ENCODE peak calls at places on chromosomes 16 and 17, in ten cellular contexts. One of them, this sample, is unnamed.

GRCh38 chr17:57445051-57445450 is 188.7 kb downstream of the MSI2 start:
- DNase-seq in GF-D8: no peak
- DNase-seq in T-helper 2 cell: no peak
- DNase-seq in brain microvascular endothelial cell: no peak
- DNase-seq in kidney epithelial cell: no peak
- DNase-seq in GM23338: no peak
- DNase-seq in left lung: no peak
- DNase-seq in GM13976: no peak
- DNase-seq in central memory CD4-positive, alpha-beta T cell: no peak
- DNase-seq in HEK293T: no peak
- DNase-seq in this sample: no peak

GRCh38 chr16:27195941-27196595 is 7.3 kb upstream of the KDM8 start:
- DNase-seq in GF-D8: no peak
- DNase-seq in T-helper 2 cell: peak
- DNase-seq in brain microvascular endothelial cell: no peak
- DNase-seq in kidney epithelial cell: no peak
- DNase-seq in GM23338: no peak
- DNase-seq in left lung: no peak
- DNase-seq in GM13976: no peak
- DNase-seq in central memory CD4-positive, alpha-beta T cell: peak
- DNase-seq in HEK293T: no peak
- DNase-seq in this sample: peak

GRCh38 chr16:54140057-54140787 is 146.4 kb downstream of the IRX3 start:
- DNase-seq in GF-D8: no peak
- DNase-seq in T-helper 2 cell: no peak
- DNase-seq in brain microvascular endothelial cell: peak
- DNase-seq in kidney epithelial cell: no peak
- DNase-seq in GM23338: no peak
- DNase-seq in left lung: no peak
- DNase-seq in GM13976: no peak
- DNase-seq in central memory CD4-positive, alpha-beta T cell: no peak
- DNase-seq in HEK293T: no peak
- DNase-seq in this sample: no peak

GRCh38 chr17:56982312-56982711 is 4.4 kb downstream of the SCPEP1 start:
- DNase-seq in GF-D8: no peak
- DNase-seq in T-helper 2 cell: no peak
- DNase-seq in brain microvascular endothelial cell: no peak
- DNase-seq in kidney epithelial cell: no peak
- DNase-seq in GM23338: no peak
- DNase-seq in left lung: no peak
- DNase-seq in GM13976: no peak
- DNase-seq in central memory CD4-positive, alpha-beta T cell: no peak
- DNase-seq in HEK293T: no peak
- DNase-seq in this sample: no peak

GRCh38 chr16:77794586-77794985 is 6.2 kb downstream of the VAT1L start:
- DNase-seq in GF-D8: no peak
- DNase-seq in T-helper 2 cell: no peak
- DNase-seq in brain microvascular endothelial cell: peak
- DNase-seq in kidney epithelial cell: peak
- DNase-seq in GM23338: no peak
- DNase-seq in left lung: no peak
- DNase-seq in GM13976: no peak
- DNase-seq in central memory CD4-positive, alpha-beta T cell: no peak
- DNase-seq in HEK293T: no peak
- DNase-seq in this sample: no peak

GRCh38 chr17:17141860-17142552 is 64.1 kb downstream of the PLD6 start:
- DNase-seq in GF-D8: no peak
- DNase-seq in T-helper 2 cell: no peak
- DNase-seq in brain microvascular endothelial cell: peak
- DNase-seq in kidney epithelial cell: no peak
- DNase-seq in GM23338: peak
- DNase-seq in left lung: no peak
- DNase-seq in GM13976: peak
- DNase-seq in central memory CD4-positive, alpha-beta T cell: peak
- DNase-seq in HEK293T: peak
- DNase-seq in this sample: peak

GRCh38 chr17:32927724-32928526 is at the start of gene TMEM98:
- DNase-seq in GF-D8: no peak
- DNase-seq in T-helper 2 cell: no peak
- DNase-seq in brain microvascular endothelial cell: no peak
- DNase-seq in kidney epithelial cell: no peak
- DNase-seq in GM23338: peak
- DNase-seq in left lung: no peak
- DNase-seq in GM13976: peak
- DNase-seq in central memory CD4-positive, alpha-beta T cell: no peak
- DNase-seq in HEK293T: peak
- DNase-seq in this sample: no peak

GRCh38 chr16:20203277-20203676 is 124.0 kb downstream of the GP2 start:
- DNase-seq in GF-D8: no peak
- DNase-seq in T-helper 2 cell: no peak
- DNase-seq in brain microvascular endothelial cell: no peak
- DNase-seq in kidney epithelial cell: no peak
- DNase-seq in GM23338: no peak
- DNase-seq in left lung: no peak
- DNase-seq in GM13976: no peak
- DNase-seq in central memory CD4-positive, alpha-beta T cell: no peak
- DNase-seq in HEK293T: no peak
- DNase-seq in this sample: no peak

GRCh38 chr17:8138672-8139371 is 13.4 kb downstream of the PER1 start:
- DNase-seq in GF-D8: peak
- DNase-seq in T-helper 2 cell: peak
- DNase-seq in brain microvascular endothelial cell: peak
- DNase-seq in kidney epithelial cell: peak
- DNase-seq in GM23338: peak
- DNase-seq in left lung: peak
- DNase-seq in GM13976: peak
- DNase-seq in central memory CD4-positive, alpha-beta T cell: peak
- DNase-seq in HEK293T: peak
- DNase-seq in this sample: peak

GRCh38 chr17:60135951-60136666 is 13.7 kb upstream of the CA4 start:
- DNase-seq in GF-D8: no peak
- DNase-seq in T-helper 2 cell: no peak
- DNase-seq in brain microvascular endothelial cell: no peak
- DNase-seq in kidney epithelial cell: no peak
- DNase-seq in GM23338: peak
- DNase-seq in left lung: peak
- DNase-seq in GM13976: no peak
- DNase-seq in central memory CD4-positive, alpha-beta T cell: no peak
- DNase-seq in HEK293T: no peak
- DNase-seq in this sample: no peak

GRCh38 chr17:74646231-74646630 is 22.7 kb upstream of the CD300E start:
- DNase-seq in GF-D8: no peak
- DNase-seq in T-helper 2 cell: no peak
- DNase-seq in brain microvascular endothelial cell: peak
- DNase-seq in kidney epithelial cell: no peak
- DNase-seq in GM23338: peak
- DNase-seq in left lung: no peak
- DNase-seq in GM13976: peak
- DNase-seq in central memory CD4-positive, alpha-beta T cell: no peak
- DNase-seq in HEK293T: no peak
- DNase-seq in this sample: peak

GRCh38 chr16:70156207-70156978 is 17.2 kb upstream of the CLEC18C start:
- DNase-seq in GF-D8: no peak
- DNase-seq in T-helper 2 cell: no peak
- DNase-seq in brain microvascular endothelial cell: no peak
- DNase-seq in kidney epithelial cell: no peak
- DNase-seq in GM23338: no peak
- DNase-seq in left lung: no peak
- DNase-seq in GM13976: peak
- DNase-seq in central memory CD4-positive, alpha-beta T cell: no peak
- DNase-seq in HEK293T: no peak
- DNase-seq in this sample: no peak

GRCh38 chr16:2985893-2986355 is 5.7 kb upstream of the PKMYT1 start:
- DNase-seq in GF-D8: no peak
- DNase-seq in T-helper 2 cell: no peak
- DNase-seq in brain microvascular endothelial cell: no peak
- DNase-seq in kidney epithelial cell: no peak
- DNase-seq in GM23338: no peak
- DNase-seq in left lung: no peak
- DNase-seq in GM13976: no peak
- DNase-seq in central memory CD4-positive, alpha-beta T cell: no peak
- DNase-seq in HEK293T: no peak
- DNase-seq in this sample: no peak

GRCh38 chr16:12124742-12125141 is 148.2 kb downstream of the SNX29 start:
- DNase-seq in GF-D8: no peak
- DNase-seq in T-helper 2 cell: no peak
- DNase-seq in brain microvascular endothelial cell: no peak
- DNase-seq in kidney epithelial cell: no peak
- DNase-seq in GM23338: no peak
- DNase-seq in left lung: no peak
- DNase-seq in GM13976: no peak
- DNase-seq in central memory CD4-positive, alpha-beta T cell: no peak
- DNase-seq in HEK293T: no peak
- DNase-seq in this sample: no peak